ENCODE peak calls at places on chromosomes 4 and X, in nine cellular contexts. L is GM23338, H is epithelial cell of esophagus, K is NB4, G is pancreas, U is Panc1, F is cardiac fibroblast, C is AG04449, J is hepatocyte. V is an unnamed sample.

GRCh38 chrX:11111947-11112346 is 815 bp downstream of the HCCS start:
- DNase-seq in L (no peak), H (no peak), K (no peak), G (no peak), U (no peak), F (no peak), C (no peak), J (no peak), V (peak; percentile 5)

GRCh38 chr4:100162027-100162685 is 28.1 kb downstream of the DDIT4L start:
- DNase-seq in L (no peak), H (no peak), K (no peak), G (no peak), U (no peak), F (peak; percentile 24), C (no peak), J (no peak), V (no peak)

GRCh38 chrX:123206222-123206621 is 22.1 kb downstream of the GRIA3 start:
- DNase-seq in L (no peak), H (no peak), K (no peak), G (no peak), U (no peak), F (no peak), C (no peak), J (no peak), V (no peak)

GRCh38 chr4:157664726-157665125 is 444.2 kb downstream of the GRIA2 start:
- DNase-seq in L (no peak), H (peak; percentile 44), K (no peak), G (no peak), U (no peak), F (peak; percentile 69), C (no peak), J (no peak), V (peak; percentile 17)

GRCh38 chr4:125352521-125352920 is 37.8 kb downstream of the FAT4 start:
- DNase-seq in L (no peak), H (no peak), K (no peak), G (no peak), U (no peak), F (no peak), C (no peak), J (no peak), V (no peak)

GRCh38 chrX:122777766-122778165 is 406.3 kb upstream of the GRIA3 start:
- DNase-seq in L (peak; percentile 6), H (peak; percentile 8), K (peak; percentile 6), G (no peak), U (no peak), F (peak; percentile 4), C (no peak), J (no peak), V (no peak)

GRCh38 chr4:150126201-150126879 is 48.1 kb downstream of the DCLK2 start:
- DNase-seq in L (no peak), H (no peak), K (peak; percentile 49), G (no peak), U (no peak), F (peak; percentile 74), C (no peak), J (no peak), V (peak; percentile 78)

GRCh38 chrX:118056870-118057269 is 59.7 kb downstream of the KLHL13 start:
- DNase-seq in L (no peak), H (no peak), K (no peak), G (no peak), U (no peak), F (no peak), C (no peak), J (no peak), V (no peak)

GRCh38 chr4:80221161-80221560 is 23.9 kb downstream of the PRDM8 start:
- DNase-seq in L (no peak), H (peak; percentile 30), K (peak; percentile 37), G (no peak), U (no peak), F (peak; percentile 70), C (no peak), J (peak; percentile 15), V (peak; percentile 26)

GRCh38 chr4:74555231-74555630 is 110.3 kb downstream of the AREG start:
- DNase-seq in L (no peak), H (peak; percentile 67), K (no peak), G (no peak), U (no peak), F (peak; percentile 75), C (no peak), J (no peak), V (no peak)

GRCh38 chr4:76067652-76068286 is 6.7 kb upstream of the ART3 start:
- DNase-seq in L (peak; percentile 89), H (peak; percentile 79), K (peak; percentile 76), G (peak; percentile 65), U (peak; percentile 36), F (peak; percentile 86), C (peak; percentile 29), J (peak; percentile 86), V (peak; percentile 79)

GRCh38 chr4:26076000-26076587 is 162.1 kb downstream of the SMIM20 start:
- DNase-seq in L (no peak), H (peak; percentile 62), K (peak; percentile 92), G (no peak), U (no peak), F (peak; percentile 84), C (no peak), J (no peak), V (peak; percentile 6)

GRCh38 chr4:113978105-113978504 is 1.3 kb downstream of the ARSJ start:
- DNase-seq in L (no peak), H (no peak), K (no peak), G (no peak), U (no peak), F (no peak), C (no peak), J (no peak), V (no peak)

GRCh38 chr4:113978561-113979156 is 788 bp downstream of the ARSJ start:
- DNase-seq in L (peak; percentile 45), H (peak; percentile 46), K (no peak), G (no peak), U (no peak), F (no peak), C (no peak), J (peak; percentile 40), V (no peak)

GRCh38 chr4:113979157-113979972 is at the start of gene ARSJ:
- DNase-seq in L (peak; percentile 80), H (peak; percentile 75), K (no peak), G (peak; percentile 31), U (no peak), F (peak; percentile 93), C (no peak), J (peak; percentile 80), V (peak; percentile 86)

GRCh38 chr4:113981591-113981990 is 2.1 kb upstream of the ARSJ start:
- DNase-seq in L (no peak), H (peak; percentile 59), K (no peak), G (no peak), U (no peak), F (peak; percentile 51), C (no peak), J (no peak), V (no peak)

GRCh38 chr4:113979973-113980615 is 647 bp upstream of the ARSJ start:
- DNase-seq in L (peak; percentile 82), H (no peak), K (no peak), G (no peak), U (no peak), F (peak; percentile 41), C (no peak), J (no peak), V (no peak)
- H3K4me3 ChIP-seq in L (peak overlapping the region; percentile 80), H (peak overlapping the region; percentile 86), K (no peak overlapping the region), G (peak overlapping the region; percentile 39), U (peak overlapping the region; percentile 77), F (peak overlapping the region; percentile 79), C (peak overlapping the region; percentile 83), J (peak overlapping the region; percentile 84), V (peak overlapping the region; percentile 87)

GRCh38 chrX:111101580-111101979 is 5.6 kb downstream of the PAK3 start:
- DNase-seq in L (no peak), H (no peak), K (no peak), G (no peak), U (no peak), F (no peak), C (no peak), J (no peak), V (no peak)

GRCh38 chrX:111090458-111090857 is 5.5 kb upstream of the PAK3 start:
- DNase-seq in L (no peak), H (no peak), K (no peak), G (no peak), U (no peak), F (no peak), C (no peak), J (no peak), V (no peak)

GRCh38 chrX:111098874-111099273 is 2.9 kb downstream of the PAK3 start:
- DNase-seq in L (peak; percentile 81), H (peak; percentile 40), K (peak; percentile 56), G (peak; percentile 49), U (peak; percentile 41), F (peak; percentile 15), C (no peak), J (peak; percentile 77), V (peak; percentile 12)

GRCh38 chrX:111100191-111100590 is 4.2 kb downstream of the PAK3 start:
- DNase-seq in L (peak; percentile 73), H (peak; percentile 54), K (peak; percentile 48), G (no peak), U (no peak), F (peak; percentile 36), C (no peak), J (peak; percentile 57), V (peak; percentile 28)

GRCh38 chrX:111095974-111096870 is at the start of gene PAK3:
- DNase-seq in L (peak; percentile 72), H (peak; percentile 58), K (no peak), G (peak; percentile 77), U (no peak), F (peak; percentile 48), C (no peak), J (peak; percentile 66), V (peak; percentile 53)
- TF ChIP-seq CTCF in L (no peak), H (no peak), K (no peak), G (no peak), U (no peak), F (no peak), C (no peak), J (no peak), V (no peak)

GRCh38 chr4:4269856-4270255 is 20.1 kb downstream of the LYAR start:
- DNase-seq in L (no peak), H (peak; percentile 86), K (peak; percentile 31), G (no peak), U (no peak), F (peak; percentile 88), C (no peak), J (no peak), V (peak; percentile 44)
- H3K4me3 ChIP-seq in L (no peak overlapping the region), H (no peak overlapping the region), K (no peak overlapping the region), G (no peak overlapping the region), U (no peak overlapping the region), F (no peak overlapping the region), C (no peak overlapping the region), J (no peak overlapping the region), V (no peak overlapping the region)

DNA sequence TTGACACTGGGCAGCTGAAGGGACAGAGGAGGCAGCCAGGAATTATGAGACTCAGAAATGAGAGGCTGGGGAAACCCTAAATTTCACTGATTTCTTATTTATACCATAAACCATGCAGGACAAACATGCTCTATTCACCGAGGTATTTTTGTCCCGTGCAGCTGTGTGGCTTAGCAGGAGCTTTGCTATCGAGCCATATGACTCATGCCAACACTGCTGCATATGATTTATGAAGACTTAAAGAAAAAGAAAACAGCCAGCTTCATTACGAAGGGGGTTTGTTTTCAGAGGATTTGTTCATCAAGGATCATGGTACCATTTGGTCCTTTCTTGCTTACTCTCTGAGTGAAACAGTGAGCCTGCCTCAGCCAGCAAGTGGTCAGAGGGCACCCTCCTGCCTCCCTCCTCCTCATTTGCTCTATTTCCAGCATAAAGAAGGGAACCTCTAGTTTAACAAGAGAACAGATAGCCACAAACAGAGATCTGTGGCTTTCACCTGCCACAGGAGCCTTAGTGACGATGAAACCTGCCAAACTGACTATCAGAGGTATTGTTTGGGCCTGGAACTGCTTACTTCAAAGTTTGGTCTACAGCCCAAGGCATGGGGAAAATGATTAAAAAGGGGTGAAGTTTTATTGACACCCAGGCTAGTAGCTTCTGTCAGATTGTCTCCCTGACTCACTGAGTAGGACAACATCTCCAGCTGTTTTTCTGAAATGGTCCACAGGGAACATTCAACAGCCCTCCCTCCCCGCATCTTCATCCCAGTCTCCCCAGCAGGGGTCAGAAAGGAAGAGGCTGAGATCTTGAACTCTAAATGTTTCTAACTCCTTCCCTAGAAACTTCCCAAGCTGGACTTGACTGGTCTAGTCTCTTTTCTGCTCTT is 80.1 kb upstream of the MAML3 start:
- DNase-seq in L (no peak), H (peak; percentile 35), K (no peak), G (no peak), U (no peak), F (peak; percentile 74), C (no peak), J (peak; percentile 46), V (peak; percentile 83)
- TF ChIP-seq CTCF in L (no peak), H (no peak), K (no peak), G (no peak), U (no peak), F (peak; percentile 9), C (no peak), J (no peak), V (no peak)